ENCODE peak calls at places on chromosomes 4 and X, in five cellular contexts. F, V, K, M and H are unnamed samples.

GRCh38 chr4:102348701-102349100 is 3.4 kb upstream of the SLC39A8 start:
- DNase-seq in M (no peak), K (no peak), V (no peak), F (no peak), H (no peak)

GRCh38 chr4:2363951-2364653 is 54.3 kb downstream of the ZFYVE28 start:
- DNase-seq in F (no peak), M (no peak), V (no peak), K (no peak), H (no peak)

GRCh38 chrX:148416931-148417330 is 83.5 kb upstream of the AFF2 start:
- DNase-seq in V (no peak), M (no peak), K (no peak), F (no peak), H (no peak)

GRCh38 chr4:182905038-182905437 is 12.1 kb downstream of the DCTD start:
- DNase-seq in V (no peak), K (no peak), M (no peak), F (no peak), H (no peak)

GRCh38 chr4:23033796-23034195 is 341.1 kb downstream of the GBA3 start:
- DNase-seq in M (no peak), F (no peak), V (no peak), K (peak; percentile 28), H (peak; percentile 44)

GRCh38 chr4:118811008-118811764 is 24.7 kb downstream of the SEC24D start:
- DNase-seq in F (peak; percentile 45), K (no peak), V (no peak), M (no peak), H (no peak)

GRCh38 chrX:111914398-111915092 is 38.6 kb downstream of the TRPC5OS start:
- DNase-seq in F (no peak), K (no peak), M (no peak), V (no peak), H (no peak)

GRCh38 chr4:24781999-24782745 is 13.2 kb upstream of the SOD3 start:
- DNase-seq in K (no peak), V (no peak), M (no peak), F (no peak), H (no peak)

GRCh38 chr4:39304651-39305050 is 61.5 kb downstream of the RFC1 start:
- DNase-seq in V (no peak), M (no peak), F (no peak), K (peak; percentile 42), H (no peak)

GRCh38 chr4:36392916-36393315 is 111.5 kb downstream of the DTHD1 start:
- DNase-seq in M (no peak), F (no peak), V (no peak), K (no peak), H (no peak)

GRCh38 chr4:165204462-165204830 is 2.9 kb upstream of the KLHL2 start:
- DNase-seq in K (peak; percentile 27), F (peak; percentile 11), V (no peak), M (no peak), H (no peak)

GRCh38 chr4:86788826-86789225 is 60.4 kb downstream of the SLC10A6 start:
- DNase-seq in V (no peak), F (no peak), M (no peak), K (no peak), H (no peak)

GRCh38 chr4:184544711-184545409 is 70.5 kb upstream of the IRF2 start:
- DNase-seq in K (no peak), V (no peak), F (no peak), M (no peak), H (no peak)

GRCh38 chr4:163540448-163540847 is 46.0 kb downstream of the TMA16 start:
- DNase-seq in V (no peak), M (no peak), K (no peak), F (no peak), H (no peak)

GRCh38 chr4:2996437-2996836 is 33.1 kb downstream of the GRK4 start:
- DNase-seq in V (no peak), K (no peak), F (no peak), M (no peak), H (no peak)

GRCh38 chr4:185540487-185541125 is 5.3 kb upstream of the PDLIM3 start:
- DNase-seq in M (no peak), V (no peak), F (no peak), K (no peak), H (no peak)

GRCh38 chrX:1239681-1240142 is 27.3 kb upstream of the CRLF2 start:
- DNase-seq in M (peak; percentile 8), F (no peak), K (no peak), V (peak; percentile 50), H (no peak)

GRCh38 chrX:132704769-132705168 is 215.9 kb upstream of the MBNL3 start:
- DNase-seq in F (no peak), V (no peak), K (no peak), M (no peak), H (no peak)

GRCh38 chr4:77665381-77666069 is 59.9 kb downstream of the CXCL13 start:
- DNase-seq in K (no peak), M (no peak), F (no peak), V (no peak), H (no peak)

GRCh38 chrX:98448524-98448923 is 1564.8 kb downstream of the RPA4 start:
- DNase-seq in V (no peak), K (no peak), F (no peak), M (no peak), H (no peak)
- TF ChIP-seq CTCF in V (no peak), K (no peak), F (no peak), M (no peak), H (no peak)

GRCh38 chr4:100017627-100018310 is 67.7 kb upstream of the H2AZ1 start:
- DNase-seq in V (no peak), F (no peak), M (no peak), K (no peak), H (no peak)
- H3K4me3 ChIP-seq in V (no peak overlapping the region), F (no peak overlapping the region), M (no peak overlapping the region), K (no peak overlapping the region), H (no peak overlapping the region)

GRCh38 chr4:139761461-139761860 is 95.8 kb downstream of the MGST2 start:
- DNase-seq in K (peak; percentile 28), F (no peak), V (no peak), M (no peak), H (no peak)
- TF ChIP-seq CTCF in K (peak; percentile 68), F (peak; percentile 46), V (peak; percentile 57), M (peak; percentile 20), H (peak; percentile 46)

GRCh38 chrX:49829016-49829415 is at the start of gene PAGE4:
- DNase-seq in M (no peak), K (no peak), F (no peak), V (no peak), H (no peak)
- H3K4me3 ChIP-seq in M (no peak within 1 kb of the TSS), K (no peak within 1 kb of the TSS), F (no peak within 1 kb of the TSS), V (no peak within 1 kb of the TSS), H (no peak within 1 kb of the TSS)

DNA sequence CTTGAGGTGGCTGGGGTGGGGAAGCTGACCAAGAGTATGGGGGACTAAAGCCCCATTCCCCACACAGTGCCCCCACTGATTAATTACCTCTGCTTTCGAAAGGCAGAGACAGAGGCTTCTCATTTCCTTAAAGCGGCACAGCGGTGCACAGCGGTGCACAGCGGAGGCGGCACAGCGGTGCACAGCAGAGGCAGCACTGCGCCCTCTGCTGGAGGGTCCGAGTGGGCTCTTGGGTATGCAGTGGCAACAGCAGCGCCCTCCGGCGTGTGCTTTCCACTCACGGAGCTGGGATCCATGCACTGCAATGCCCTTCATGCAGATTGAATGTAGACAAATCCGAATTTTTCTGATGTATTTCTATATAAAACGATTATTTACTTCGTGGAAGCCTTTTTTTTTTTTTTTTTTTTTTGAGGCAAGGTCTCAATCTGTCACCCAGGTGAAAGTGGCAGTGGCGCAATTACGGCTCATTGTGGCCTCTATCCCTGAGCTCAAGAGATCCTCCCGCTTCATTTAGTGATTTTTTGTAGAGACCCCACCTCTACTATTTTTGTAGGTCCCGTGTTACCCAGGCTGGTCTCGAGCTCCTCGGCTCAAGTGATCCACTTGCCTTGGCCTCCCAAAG is 19.7 kb upstream of the PRPS2 start:
- DNase-seq in M (no peak), F (no peak), K (peak; percentile 13), V (peak; percentile 22), H (no peak)
- TF ChIP-seq CTCF in M (no peak), F (peak; percentile 71), K (peak; percentile 85), V (peak; percentile 61), H (peak; percentile 59)

GRCh38 chrX:40105791-40106676 is 8.3 kb upstream of the BCOR start:
- DNase-seq in M (no peak), F (no peak), K (no peak), V (peak; percentile 79), H (no peak)

GRCh38 chrX:40102393-40103381 is 4.9 kb upstream of the BCOR start:
- DNase-seq in K (no peak), F (no peak), V (no peak), M (no peak), H (no peak)

GRCh38 chrX:40104649-40105015 is 6.9 kb upstream of the BCOR start:
- DNase-seq in F (no peak), K (no peak), M (no peak), V (peak; percentile 30), H (no peak)

GRCh38 chrX:40105016-40105790 is 7.4 kb upstream of the BCOR start:
- DNase-seq in F (no peak), K (no peak), V (peak; percentile 52), M (no peak), H (no peak)

DNA sequence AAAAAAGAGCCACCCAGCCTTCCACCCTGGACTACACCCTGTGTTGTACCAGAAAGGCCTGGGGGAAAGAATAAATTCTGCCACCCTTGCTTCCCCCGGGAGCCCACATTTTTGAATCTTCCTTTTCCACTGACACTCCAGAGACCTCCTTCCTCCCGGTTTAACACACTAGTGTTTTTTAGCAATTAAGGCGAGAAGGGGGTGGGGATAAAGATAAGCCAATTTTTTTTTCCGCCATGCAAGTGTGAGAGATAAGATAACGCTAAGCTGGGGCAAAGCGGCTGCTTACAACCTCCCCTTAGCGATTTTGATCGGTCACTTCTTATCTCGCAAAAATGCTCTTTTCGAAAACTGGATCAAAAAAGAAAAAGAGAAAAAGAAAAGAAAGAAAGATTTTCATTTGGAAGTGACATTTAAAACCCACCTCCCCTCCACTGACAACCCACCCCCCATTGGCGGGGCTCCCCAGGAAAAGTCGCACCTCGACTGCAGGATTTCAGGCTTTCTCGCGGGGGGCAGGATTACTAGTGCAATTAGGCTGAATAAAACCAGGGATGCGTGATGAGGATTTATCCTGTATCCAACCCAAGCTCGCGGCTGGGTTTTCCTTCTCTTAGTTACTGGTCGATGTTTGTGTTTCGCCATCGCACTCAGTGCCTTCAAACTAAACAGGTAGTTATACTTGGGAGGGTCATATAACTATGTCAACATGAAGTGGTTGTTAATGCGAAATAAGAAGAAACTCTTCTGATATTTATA is 6.0 kb upstream of the BCOR start:
- DNase-seq in F (no peak), M (no peak), V (no peak), K (no peak), H (no peak)
- H3K4me3 ChIP-seq in F (no peak overlapping the region), M (no peak overlapping the region), V (peak overlapping the region; percentile 72), K (no peak overlapping the region), H (no peak overlapping the region)

DNA sequence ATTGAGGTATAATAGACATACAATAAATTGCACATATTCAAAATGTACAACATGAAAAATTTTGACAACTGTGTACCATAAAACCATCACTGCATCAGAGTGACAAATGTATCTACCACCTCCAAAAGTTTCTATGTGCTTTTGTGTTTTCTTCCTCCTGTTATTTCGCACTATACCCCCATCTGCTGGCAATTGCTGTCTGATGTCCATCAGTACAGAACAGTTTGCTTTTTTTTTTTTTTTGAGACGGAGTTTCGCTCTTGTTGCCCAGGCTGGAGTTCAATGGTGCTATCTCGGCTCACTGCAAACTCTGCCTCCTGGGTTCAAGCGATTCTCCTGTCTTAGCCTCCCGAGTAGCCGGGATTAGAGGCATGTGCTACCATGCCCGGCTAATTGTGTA is 154.3 kb upstream of the GIMD1 start:
- DNase-seq in V (no peak), M (no peak), K (peak; percentile 31), F (no peak), H (no peak)
- TF ChIP-seq CTCF in V (no peak), M (no peak), K (peak; percentile 52), F (no peak), H (peak; percentile 20)

GRCh38 chr4:157052429-157053040 is 23.4 kb upstream of the GLRB start:
- DNase-seq in F (no peak), M (no peak), V (no peak), K (no peak), H (no peak)
- H3K4me3 ChIP-seq in F (no peak overlapping the region), M (no peak overlapping the region), V (no peak overlapping the region), K (no peak overlapping the region), H (no peak overlapping the region)